ENCODE peak calls at places on chromosomes 5 and 9, in four cellular contexts. C is cardiac muscle cell, J is prostate gland, O is left ventricle myocardium inferior. B is an unnamed sample.

GRCh38 chr9:69421908-69422801 is 97.1 kb downstream of the ENTREP1 start:
- DNase-seq in J (peak), C (peak), O (no peak), B (peak)

GRCh38 chr5:101418735-101419134 is 515.7 kb upstream of the ST8SIA4 start:
- DNase-seq in C (no peak), J (no peak), O (no peak), B (no peak)

GRCh38 chr9:133986774-133987454 is 5.2 kb downstream of the VAV2 start:
- DNase-seq in J (no peak), O (peak), C (no peak), B (no peak)

GRCh38 chr9:121675969-121676822 is 24.8 kb downstream of the DAB2IP start:
- DNase-seq in J (no peak), O (peak), C (no peak), B (no peak)

GRCh38 chr5:144598451-144599068 is 427.9 kb downstream of the KCTD16 start:
- DNase-seq in J (no peak), C (no peak), O (no peak), B (no peak)

GRCh38 chr5:34686762-34687268 is 30.7 kb downstream of the RAI14 start:
- DNase-seq in J (no peak), O (peak), C (peak), B (peak)

GRCh38 chr9:74497750-74498615 is 848 bp downstream of the RORB start:
- DNase-seq in C (peak), J (no peak), O (peak), B (peak)

GRCh38 chr5:101364469-101364868 is 461.4 kb upstream of the ST8SIA4 start:
- DNase-seq in J (no peak), C (no peak), O (no peak), B (peak)

GRCh38 chr9:132192728-132193127 is 30.9 kb downstream of the NTNG2 start:
- DNase-seq in C (no peak), J (no peak), O (no peak), B (no peak)

GRCh38 chr9:124697326-124698200 is 73.5 kb downstream of the NR6A1 start:
- DNase-seq in C (peak), O (no peak), J (no peak), B (peak)

GRCh38 chr5:133945561-133945960 is 22.9 kb downstream of the C5orf15 start:
- DNase-seq in C (no peak), O (no peak), J (no peak), B (peak)

GRCh38 chr9:110764006-110764405 is 95.4 kb downstream of the MUSK start:
- DNase-seq in J (no peak), C (no peak), O (no peak), B (no peak)

GRCh38 chr5:44808435-44809214 is at the start of gene MRPS30:
- DNase-seq in O (peak), C (peak), J (peak), B (peak)

GRCh38 chr9:130021123-130021522 is 21.9 kb downstream of the FNBP1 start:
- DNase-seq in O (no peak), C (no peak), J (no peak), B (no peak)

GRCh38 chr9:126696764-126697145 is 83.0 kb downstream of the LMX1B start:
- DNase-seq in O (no peak), C (no peak), J (no peak), B (no peak)

GRCh38 chr9:135122316-135122715 is 34.8 kb downstream of the OLFM1 start:
- DNase-seq in O (no peak), J (no peak), C (no peak), B (no peak)

GRCh38 chr5:71586052-71586940 is 844 bp upstream of the MCCC2 start:
- DNase-seq in C (peak), O (no peak), J (no peak), B (peak)

GRCh38 chr9:112751059-112751795 is 667 bp downstream of the SNX30 start:
- DNase-seq in C (peak), O (peak), J (peak), B (peak)

GRCh38 chr5:891117-891836 is 1.3 kb downstream of the BRD9 start:
- DNase-seq in J (no peak), C (peak), O (no peak), B (no peak)

GRCh38 chr9:18487620-18488019 is 13.7 kb downstream of the ADAMTSL1 start:
- DNase-seq in C (no peak), J (no peak), O (no peak), B (no peak)

GRCh38 chr9:18492612-18493011 is 18.7 kb downstream of the ADAMTSL1 start:
- DNase-seq in C (peak), O (no peak), J (no peak), B (peak)

GRCh38 chr9:18493361-18494015 is 19.5 kb downstream of the ADAMTSL1 start:
- DNase-seq in O (no peak), J (no peak), C (no peak), B (peak)

GRCh38 chr9:18490591-18491370 is 16.8 kb downstream of the ADAMTSL1 start:
- DNase-seq in O (no peak), J (no peak), C (peak), B (peak)

GRCh38 chr9:18489861-18490260 is 15.9 kb downstream of the ADAMTSL1 start:
- DNase-seq in C (no peak), O (no peak), J (no peak), B (peak)
- H3K4me3 ChIP-seq in C (no peak), O (no peak), J (no peak), B (peak)

GRCh38 chr5:31251032-31251431 is 57.5 kb downstream of the CDH6 start:
- DNase-seq in J (no peak), C (no peak), O (no peak), B (no peak)
- TF ChIP-seq CTCF in J (no peak), C (no peak), O (no peak), B (no peak)

GRCh38 chr5:150155258-150156032 is at the start of gene PDGFRB:
- DNase-seq in O (peak), J (peak), C (peak), B (peak)
- H3K4me3 ChIP-seq in O (peak), J (peak), C (no peak), B (peak)

GRCh38 chr9:137304383-137305059 is 2.5 kb upstream of the NRARP start:
- DNase-seq in J (peak), O (peak), C (no peak), B (no peak)
- TF ChIP-seq CTCF in J (no peak), O (no peak), C (peak), B (no peak)

DNA sequence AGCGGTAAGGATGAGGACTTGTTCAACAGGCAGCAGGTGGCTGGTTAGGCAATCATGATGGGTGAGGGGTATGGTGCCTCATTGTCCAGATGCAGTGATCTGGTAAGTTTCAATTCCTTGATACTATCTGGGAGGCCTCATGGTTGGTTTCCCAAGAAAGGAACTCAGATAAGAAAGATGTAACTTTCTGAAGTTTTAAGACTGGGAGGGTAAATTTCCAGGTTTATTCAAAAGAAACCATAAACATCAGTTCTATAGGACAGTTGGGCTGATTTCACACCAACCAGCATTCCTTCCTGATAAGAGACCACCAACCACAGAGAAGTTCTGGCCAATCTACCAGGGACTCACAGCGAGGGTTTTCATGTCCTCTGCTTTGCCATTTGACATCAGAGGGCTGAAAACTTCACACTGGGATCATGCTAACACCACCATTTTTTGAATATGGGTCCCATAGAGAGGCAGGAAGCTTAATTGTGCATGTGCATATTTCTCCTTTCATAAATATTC is 773 bp upstream of the AGGF1 start:
- DNase-seq in C (no peak), J (no peak), O (no peak), B (no peak)
- H3K4me3 ChIP-seq in C (no peak), J (no peak), O (peak), B (peak)

DNA sequence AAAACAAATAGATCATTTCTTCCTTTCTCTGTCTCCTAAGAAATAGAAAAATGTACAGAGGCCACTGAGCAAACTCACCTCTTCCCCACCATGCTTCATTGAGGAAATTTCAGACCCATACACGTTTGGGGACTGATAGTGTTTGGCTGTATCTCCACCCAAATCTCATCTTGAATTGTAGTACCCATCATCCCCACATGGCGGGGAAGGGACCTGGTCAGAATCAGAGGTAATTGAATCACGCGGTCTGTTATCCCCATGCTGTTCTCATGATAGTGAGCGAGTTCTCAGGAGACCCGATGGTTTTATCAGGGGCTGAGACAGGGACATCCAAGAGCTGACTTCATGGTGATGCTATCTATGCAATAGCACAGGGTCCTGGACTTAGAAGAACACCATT is 1655.8 kb downstream of the MAT2B start:
- DNase-seq in C (no peak), J (no peak), O (no peak), B (no peak)
- TF ChIP-seq CTCF in C (no peak), J (no peak), O (no peak), B (no peak)

DNA sequence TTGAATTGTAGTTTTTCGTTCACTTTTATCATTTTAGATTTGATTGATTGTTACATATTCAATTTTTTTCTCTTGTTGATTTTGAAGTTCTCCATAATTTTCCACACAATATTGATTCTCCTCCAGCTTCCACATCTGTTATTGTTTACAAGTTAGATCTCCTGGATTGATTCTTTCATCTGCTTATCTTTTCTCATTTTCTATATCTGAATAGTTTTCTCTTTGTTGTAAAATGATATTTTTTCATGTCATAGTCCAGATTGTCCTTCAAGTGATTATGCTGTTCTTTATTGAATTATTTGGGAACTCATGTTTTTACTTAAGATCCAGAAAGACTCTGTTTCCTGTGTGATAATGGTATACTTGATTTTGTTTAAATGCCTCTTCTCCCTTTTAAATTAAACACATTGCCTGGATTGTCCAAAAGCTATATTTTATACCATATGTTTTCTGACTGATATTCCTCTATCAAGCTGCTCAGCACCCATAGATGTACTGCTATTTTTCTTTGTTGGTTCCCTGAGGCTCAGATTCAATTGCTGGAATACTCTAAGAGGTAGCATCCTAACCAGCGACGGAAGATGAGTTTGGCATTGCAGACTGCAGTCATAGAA is 206.6 kb upstream of the PRR16 start:
- DNase-seq in C (no peak), O (no peak), J (no peak), B (no peak)
- H3K4me3 ChIP-seq in C (no peak), O (no peak), J (no peak), B (no peak)

B was measured in AG10803.